ENCODE peak calls at places on chromosomes 12 and 14, in five cellular contexts. S, D, J, F and P are unnamed samples.

GRCh38 chr12:64457036-64457435 is 5.1 kb downstream of the TBK1 start:
- DNase-seq in S (no peak), D (no peak), J (no peak), F (no peak), P (no peak)

GRCh38 chr12:124928095-124928911 is 13.9 kb upstream of the UBC start:
- DNase-seq in S (peak; percentile 23), D (no peak), J (no peak), F (peak; percentile 81), P (peak; percentile 91)

GRCh38 chr14:93219103-93219726 is 12.2 kb downstream of the UBR7 start:
- DNase-seq in S (peak; percentile 65), D (peak; percentile 54), J (no peak), F (peak; percentile 59), P (no peak)

GRCh38 chr12:132444957-132445883 is 44.7 kb upstream of the FBRSL1 start:
- DNase-seq in S (peak; percentile 40), D (no peak), J (peak; percentile 87), F (peak; percentile 43), P (peak; percentile 96)

GRCh38 chr12:112524676-112525425 is 106.1 kb downstream of the PTPN11 start:
- DNase-seq in S (no peak), D (no peak), J (no peak), F (no peak), P (peak; percentile 9)

GRCh38 chr14:65370890-65371289 is 41.6 kb upstream of the FUT8 start:
- DNase-seq in S (no peak), D (no peak), J (no peak), F (no peak), P (no peak)

GRCh38 chr14:47826809-47827208 is 151.4 kb upstream of the MDGA2 start:
- DNase-seq in S (no peak), D (no peak), J (no peak), F (no peak), P (no peak)

GRCh38 chr14:101119830-101120571 is 216.5 kb upstream of the RTL1 start:
- DNase-seq in S (peak; percentile 2), D (peak; percentile 38), J (no peak), F (peak; percentile 22), P (peak; percentile 76)

GRCh38 chr14:57960946-57961792 is 95.3 kb upstream of the SLC35F4 start:
- DNase-seq in S (no peak), D (no peak), J (no peak), F (no peak), P (no peak)

GRCh38 chr12:100445081-100445481 is 28.6 kb upstream of the NR1H4 start:
- DNase-seq in S (no peak), D (peak; percentile 77), J (no peak), F (no peak), P (no peak)

GRCh38 chr12:53241623-53242412 is 9.8 kb upstream of the RARG start:
- DNase-seq in S (no peak), D (no peak), J (no peak), F (no peak), P (no peak)

GRCh38 chr14:58637391-58638230 is at the start of gene DACT1:
- DNase-seq in S (peak; percentile 45), D (peak; percentile 65), J (peak; percentile 35), F (peak; percentile 44), P (peak; percentile 91)

GRCh38 chr12:3213171-3213570 is 136.0 kb downstream of the TSPAN9 start:
- DNase-seq in S (no peak), D (no peak), J (no peak), F (no peak), P (no peak)

GRCh38 chr14:30861200-30861599 is 13.2 kb upstream of the COCH start:
- DNase-seq in S (no peak), D (no peak), J (no peak), F (no peak), P (no peak)

GRCh38 chr12:56928262-56928661 is 5.9 kb downstream of the SDR9C7 start:
- DNase-seq in S (no peak), D (no peak), J (no peak), F (no peak), P (no peak)

GRCh38 chr14:26966942-26967341 is 369.1 kb upstream of the NOVA1 start:
- DNase-seq in S (peak; percentile 5), D (no peak), J (no peak), F (no peak), P (no peak)

GRCh38 chr12:52582971-52583456 is 9.4 kb upstream of the KRT74 start:
- DNase-seq in S (peak; percentile 72), D (peak; percentile 71), J (peak; percentile 50), F (peak; percentile 58), P (peak; percentile 71)

GRCh38 chr12:79367016-79367575 is 323.7 kb downstream of the PAWR start:
- DNase-seq in S (peak; percentile 35), D (no peak), J (no peak), F (no peak), P (no peak)

GRCh38 chr14:89617471-89618291 is 200.6 kb upstream of the FOXN3 start:
- DNase-seq in S (peak; percentile 25), D (no peak), J (no peak), F (peak; percentile 45), P (no peak)

GRCh38 chr12:62677355-62677754 is 210.7 kb downstream of the MON2 start:
- DNase-seq in S (no peak), D (no peak), J (no peak), F (no peak), P (no peak)

GRCh38 chr14:67618617-67619063 is 1.1 kb upstream of the ARG2 start:
- DNase-seq in S (peak; percentile 22), D (no peak), J (peak; percentile 34), F (no peak), P (no peak)

GRCh38 chr14:90514015-90514398 is 117.2 kb downstream of the CALM1 start:
- DNase-seq in S (peak; percentile 78), D (no peak), J (no peak), F (no peak), P (no peak)

GRCh38 chr12:93339695-93340094 is 38.0 kb upstream of the NUDT4 start:
- DNase-seq in S (no peak), D (no peak), J (no peak), F (no peak), P (no peak)

GRCh38 chr12:112170376-112170775 is 45.0 kb downstream of the TRAFD1 start:
- DNase-seq in S (no peak), D (no peak), J (no peak), F (no peak), P (peak; percentile 75)

GRCh38 chr12:96045566-96045965 is 10.2 kb upstream of the LTA4H start:
- DNase-seq in S (no peak), D (no peak), J (no peak), F (no peak), P (peak; percentile 75)

DNA sequence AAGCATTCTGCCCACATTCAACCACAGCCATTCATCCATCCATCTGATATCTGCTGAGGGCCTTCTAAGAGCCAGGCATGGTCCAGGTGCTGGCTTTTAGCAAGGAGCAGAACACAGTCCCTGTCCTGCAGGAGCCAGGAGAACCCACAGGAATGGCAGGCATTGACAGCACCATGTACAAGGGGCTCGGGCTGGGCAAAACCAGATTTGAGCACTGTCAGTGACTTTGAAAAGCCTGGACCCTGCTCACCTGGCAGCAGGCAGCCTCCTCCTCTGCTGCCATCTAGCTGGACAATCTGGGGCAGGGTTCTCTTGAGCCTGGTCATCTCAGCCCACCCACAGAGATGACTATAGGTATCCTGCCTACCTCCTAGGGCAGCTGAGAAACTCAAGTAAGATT is 136.9 kb downstream of the ZFP36L1 start:
- DNase-seq in S (no peak), D (no peak), J (no peak), F (no peak), P (no peak)
- TF ChIP-seq POLR2A in S (no peak), D (no peak), J (no peak), F (no peak), P (no peak)

DNA sequence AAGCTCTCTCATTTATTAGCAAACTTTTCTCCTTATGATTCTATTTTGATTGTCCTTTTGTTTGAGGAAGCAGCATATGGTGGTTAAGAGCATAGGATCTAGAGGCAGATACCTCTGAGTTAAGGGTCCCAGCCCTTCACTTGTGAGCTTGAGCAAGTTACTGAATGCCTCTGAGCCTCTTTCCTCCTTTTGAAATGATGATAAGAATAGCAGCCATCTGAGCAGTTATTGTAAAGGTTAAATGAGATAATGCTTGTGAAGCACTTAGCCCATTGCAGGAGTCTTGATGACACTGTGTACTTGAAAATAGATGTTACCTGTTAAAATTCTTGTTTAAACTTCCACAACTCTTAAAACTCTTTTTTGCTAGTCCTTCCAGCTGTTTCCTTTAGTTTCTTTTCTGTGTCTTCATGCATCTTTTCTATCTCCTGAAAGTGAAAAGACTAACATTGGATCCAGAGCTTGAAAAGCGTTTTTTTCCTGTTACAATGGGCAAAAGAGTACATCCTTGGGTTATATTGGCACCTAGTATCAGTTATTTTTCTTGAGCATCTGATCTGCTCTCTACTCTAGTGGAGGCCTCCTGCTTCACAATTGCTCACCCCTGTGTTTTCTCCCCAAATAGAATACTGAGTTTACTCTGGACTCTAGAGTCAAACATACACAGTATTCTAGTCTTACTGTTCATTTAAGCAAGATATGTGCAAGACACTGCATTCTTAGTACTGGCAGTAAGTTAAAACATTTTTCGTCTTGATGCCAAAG is 3.1 kb downstream of the HIF1A start:
- DNase-seq in S (no peak), D (no peak), J (no peak), F (no peak), P (no peak)
- TF ChIP-seq POLR2A in S (no peak), D (no peak), J (no peak), F (no peak), P (no peak)

GRCh38 chr12:55741978-55742377 is 944 bp upstream of the GDF11 start:
- DNase-seq in S (no peak), D (no peak), J (no peak), F (no peak), P (no peak)

GRCh38 chr12:55743131-55743921 is 404 bp downstream of the GDF11 start:
- DNase-seq in S (peak; percentile 38), D (no peak), J (peak; percentile 74), F (peak; percentile 60), P (peak; percentile 91)

GRCh38 chr12:55743967-55744931 is 1.3 kb downstream of the GDF11 start:
- DNase-seq in S (no peak), D (no peak), J (no peak), F (no peak), P (no peak)

GRCh38 chr12:55745361-55746146 is 2.6 kb downstream of the GDF11 start:
- DNase-seq in S (no peak), D (no peak), J (no peak), F (no peak), P (no peak)

GRCh38 chr12:55742719-55743130 is at the start of gene GDF11:
- DNase-seq in S (peak; percentile 76), D (no peak), J (no peak), F (peak; percentile 75), P (peak; percentile 92)
- TF ChIP-seq POLR2A in S (peak; percentile 73), D (peak; percentile 20), J (no peak), F (no peak), P (no peak)

GRCh38 chr12:55017421-55017820 is 2.4 kb upstream of the NEUROD4 start:
- DNase-seq in S (no peak), D (no peak), J (no peak), F (no peak), P (no peak)

GRCh38 chr12:55025508-55025907 is 5.7 kb downstream of the NEUROD4 start:
- DNase-seq in S (no peak), D (no peak), J (no peak), F (no peak), P (no peak)

GRCh38 chr12:55019784-55020183 is at the start of gene NEUROD4:
- DNase-seq in S (peak; percentile 16), D (no peak), J (no peak), F (peak; percentile 40), P (no peak)
- TF ChIP-seq POLR2A in S (no peak), D (no peak), J (no peak), F (no peak), P (no peak)